ENCODE peak calls at places on chromosomes 3 and 15, in nine cellular contexts. One of them, this sample, is unnamed.

GRCh38 chr15:45429974-45430792 is 51.8 kb upstream of the GATM start:
- DNase-seq in K562: peak; percentile 77
- DNase-seq in vagina: no peak
- DNase-seq in stomach: peak; percentile 86
- DNase-seq in upper lobe of left lung: peak; percentile 97
- DNase-seq in GM23338: peak; percentile 81
- DNase-seq in prostate gland: peak; percentile 51
- DNase-seq in Panc1: peak; percentile 39
- DNase-seq in sigmoid colon: peak; percentile 81
- DNase-seq in this sample: peak; percentile 86

GRCh38 chr3:43120937-43121336 is 15.1 kb upstream of the POMGNT2 start:
- DNase-seq in K562: no peak
- DNase-seq in vagina: no peak
- DNase-seq in stomach: no peak
- DNase-seq in upper lobe of left lung: no peak
- DNase-seq in GM23338: no peak
- DNase-seq in prostate gland: no peak
- DNase-seq in Panc1: no peak
- DNase-seq in sigmoid colon: no peak
- DNase-seq in this sample: no peak

GRCh38 chr15:65402971-65403370 is 19.8 kb downstream of the IGDCC4 start:
- DNase-seq in K562: no peak
- DNase-seq in vagina: no peak
- DNase-seq in stomach: no peak
- DNase-seq in upper lobe of left lung: no peak
- DNase-seq in GM23338: no peak
- DNase-seq in prostate gland: no peak
- DNase-seq in Panc1: no peak
- DNase-seq in sigmoid colon: no peak
- DNase-seq in this sample: no peak

GRCh38 chr3:14829811-14830210 is 11.0 kb downstream of the FGD5 start:
- DNase-seq in K562: no peak
- DNase-seq in vagina: no peak
- DNase-seq in stomach: no peak
- DNase-seq in upper lobe of left lung: no peak
- DNase-seq in GM23338: no peak
- DNase-seq in prostate gland: peak; percentile 28
- DNase-seq in Panc1: no peak
- DNase-seq in sigmoid colon: no peak
- DNase-seq in this sample: no peak

GRCh38 chr3:54954019-54954418 is 26.2 kb upstream of the LRTM1 start:
- DNase-seq in K562: no peak
- DNase-seq in vagina: no peak
- DNase-seq in stomach: no peak
- DNase-seq in upper lobe of left lung: no peak
- DNase-seq in GM23338: peak; percentile 38
- DNase-seq in prostate gland: no peak
- DNase-seq in Panc1: no peak
- DNase-seq in sigmoid colon: no peak
- DNase-seq in this sample: no peak

GRCh38 chr3:187880438-187880837 is 135.2 kb upstream of the BCL6 start:
- DNase-seq in K562: no peak
- DNase-seq in vagina: no peak
- DNase-seq in stomach: no peak
- DNase-seq in upper lobe of left lung: no peak
- DNase-seq in GM23338: no peak
- DNase-seq in prostate gland: no peak
- DNase-seq in Panc1: no peak
- DNase-seq in sigmoid colon: no peak
- DNase-seq in this sample: no peak

GRCh38 chr15:101504866-101505609 is 15.5 kb upstream of the PCSK6 start:
- DNase-seq in K562: no peak
- DNase-seq in vagina: peak; percentile 58
- DNase-seq in stomach: no peak
- DNase-seq in upper lobe of left lung: no peak
- DNase-seq in GM23338: no peak
- DNase-seq in prostate gland: no peak
- DNase-seq in Panc1: no peak
- DNase-seq in sigmoid colon: no peak
- DNase-seq in this sample: no peak

GRCh38 chr3:71109241-71109976 is 474.1 kb downstream of the FOXP1 start:
- DNase-seq in K562: no peak
- DNase-seq in vagina: no peak
- DNase-seq in stomach: no peak
- DNase-seq in upper lobe of left lung: no peak
- DNase-seq in GM23338: no peak
- DNase-seq in prostate gland: no peak
- DNase-seq in Panc1: peak; percentile 42
- DNase-seq in sigmoid colon: no peak
- DNase-seq in this sample: no peak

GRCh38 chr3:29565236-29565635 is 284.4 kb downstream of the RBMS3 start:
- DNase-seq in K562: no peak
- DNase-seq in vagina: no peak
- DNase-seq in stomach: no peak
- DNase-seq in upper lobe of left lung: no peak
- DNase-seq in GM23338: no peak
- DNase-seq in prostate gland: no peak
- DNase-seq in Panc1: no peak
- DNase-seq in sigmoid colon: no peak
- DNase-seq in this sample: no peak

GRCh38 chr3:13866406-13866965 is 13.4 kb downstream of the WNT7A start:
- DNase-seq in K562: no peak
- DNase-seq in vagina: no peak
- DNase-seq in stomach: no peak
- DNase-seq in upper lobe of left lung: no peak
- DNase-seq in GM23338: no peak
- DNase-seq in prostate gland: no peak
- DNase-seq in Panc1: no peak
- DNase-seq in sigmoid colon: no peak
- DNase-seq in this sample: no peak

GRCh38 chr3:122021811-122022401 is at the start of gene ILDR1:
- DNase-seq in K562: peak; percentile 24
- DNase-seq in vagina: no peak
- DNase-seq in stomach: peak; percentile 53
- DNase-seq in upper lobe of left lung: peak; percentile 92
- DNase-seq in GM23338: peak; percentile 74
- DNase-seq in prostate gland: peak; percentile 36
- DNase-seq in Panc1: no peak
- DNase-seq in sigmoid colon: no peak
- DNase-seq in this sample: peak; percentile 37

GRCh38 chr3:162082516-162082915 is 585.9 kb downstream of the OTOL1 start:
- DNase-seq in K562: no peak
- DNase-seq in vagina: no peak
- DNase-seq in stomach: no peak
- DNase-seq in upper lobe of left lung: no peak
- DNase-seq in GM23338: no peak
- DNase-seq in prostate gland: no peak
- DNase-seq in Panc1: no peak
- DNase-seq in sigmoid colon: no peak
- DNase-seq in this sample: no peak

GRCh38 chr3:48400824-48401433 is 28.9 kb downstream of the FBXW12 start:
- DNase-seq in K562: peak; percentile 79
- DNase-seq in vagina: no peak
- DNase-seq in stomach: peak; percentile 69
- DNase-seq in upper lobe of left lung: no peak
- DNase-seq in GM23338: peak; percentile 83
- DNase-seq in prostate gland: peak; percentile 73
- DNase-seq in Panc1: peak; percentile 32
- DNase-seq in sigmoid colon: peak; percentile 85
- DNase-seq in this sample: peak; percentile 83

GRCh38 chr3:115790759-115791158 is 167.4 kb downstream of the GAP43 start:
- DNase-seq in K562: peak; percentile 28
- DNase-seq in vagina: no peak
- DNase-seq in stomach: no peak
- DNase-seq in upper lobe of left lung: no peak
- DNase-seq in GM23338: no peak
- DNase-seq in prostate gland: no peak
- DNase-seq in Panc1: peak; percentile 90
- DNase-seq in sigmoid colon: no peak
- DNase-seq in this sample: no peak

DNA sequence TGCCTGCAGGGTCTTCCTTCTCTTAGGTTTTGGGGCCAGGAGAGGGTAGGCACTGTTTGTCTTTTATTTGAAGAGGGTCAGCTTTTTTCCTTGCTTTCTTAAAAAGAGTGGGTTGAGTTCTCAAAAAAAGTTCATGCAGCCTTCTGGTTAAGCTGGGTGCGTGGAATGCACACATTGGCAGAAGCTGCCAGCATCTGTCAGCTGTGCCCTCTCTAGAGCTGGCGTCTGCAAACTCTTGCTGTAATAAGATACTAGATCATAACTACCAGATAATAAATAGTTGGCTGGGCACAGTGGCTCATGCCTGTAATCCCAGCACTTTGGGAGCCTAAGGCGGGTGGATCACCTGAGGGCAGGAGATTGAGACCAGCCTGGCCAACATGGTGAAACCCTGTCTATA is 373.4 kb downstream of the OCA2 start:
- DNase-seq in K562: no peak
- DNase-seq in vagina: no peak
- DNase-seq in stomach: no peak
- DNase-seq in upper lobe of left lung: no peak
- DNase-seq in GM23338: no peak
- DNase-seq in prostate gland: no peak
- DNase-seq in Panc1: no peak
- DNase-seq in sigmoid colon: no peak
- DNase-seq in this sample: no peak
- TF ChIP-seq POLR2AphosphoS5 in K562: no peak
- TF ChIP-seq POLR2AphosphoS5 in vagina: no peak
- TF ChIP-seq POLR2AphosphoS5 in stomach: no peak
- TF ChIP-seq POLR2AphosphoS5 in upper lobe of left lung: no peak
- TF ChIP-seq POLR2AphosphoS5 in GM23338: no peak
- TF ChIP-seq POLR2AphosphoS5 in prostate gland: no peak
- TF ChIP-seq POLR2AphosphoS5 in Panc1: no peak
- TF ChIP-seq POLR2AphosphoS5 in sigmoid colon: no peak
- TF ChIP-seq POLR2AphosphoS5 in this sample: no peak

DNA sequence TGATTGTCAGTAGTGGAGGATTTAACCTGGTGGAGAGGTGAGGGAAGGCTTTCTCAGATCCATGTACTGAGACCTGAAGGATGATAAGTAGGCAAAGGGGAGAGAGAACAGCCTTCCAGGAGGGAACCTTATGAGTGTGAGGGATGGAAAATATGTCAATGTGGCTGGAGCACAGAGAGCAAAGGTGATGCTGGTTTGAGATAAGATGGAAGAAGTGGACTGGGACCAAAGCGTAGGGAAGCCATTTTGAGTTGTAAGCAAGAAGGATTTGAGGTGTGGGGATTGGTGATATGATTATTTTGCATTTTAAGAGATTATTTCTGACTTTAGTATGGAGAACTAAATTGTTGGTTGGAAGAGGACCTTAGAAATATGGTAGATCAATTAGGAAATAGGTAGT is 3.9 kb downstream of the FBXO45 start:
- DNase-seq in K562: no peak
- DNase-seq in vagina: no peak
- DNase-seq in stomach: no peak
- DNase-seq in upper lobe of left lung: no peak
- DNase-seq in GM23338: no peak
- DNase-seq in prostate gland: no peak
- DNase-seq in Panc1: no peak
- DNase-seq in sigmoid colon: no peak
- DNase-seq in this sample: no peak
- TF ChIP-seq POLR2AphosphoS5 in K562: peak; percentile 23
- TF ChIP-seq POLR2AphosphoS5 in vagina: no peak
- TF ChIP-seq POLR2AphosphoS5 in stomach: no peak
- TF ChIP-seq POLR2AphosphoS5 in upper lobe of left lung: no peak
- TF ChIP-seq POLR2AphosphoS5 in GM23338: no peak
- TF ChIP-seq POLR2AphosphoS5 in prostate gland: no peak
- TF ChIP-seq POLR2AphosphoS5 in Panc1: no peak
- TF ChIP-seq POLR2AphosphoS5 in sigmoid colon: no peak
- TF ChIP-seq POLR2AphosphoS5 in this sample: no peak

GRCh38 chr3:58680896-58681525 is 14.4 kb upstream of the FAM3D start:
- DNase-seq in K562: no peak
- DNase-seq in vagina: peak; percentile 82
- DNase-seq in stomach: no peak
- DNase-seq in upper lobe of left lung: peak; percentile 37
- DNase-seq in GM23338: no peak
- DNase-seq in prostate gland: no peak
- DNase-seq in Panc1: no peak
- DNase-seq in sigmoid colon: no peak
- DNase-seq in this sample: no peak
- TF ChIP-seq POLR2AphosphoS5 in K562: no peak
- TF ChIP-seq POLR2AphosphoS5 in vagina: no peak
- TF ChIP-seq POLR2AphosphoS5 in stomach: no peak
- TF ChIP-seq POLR2AphosphoS5 in upper lobe of left lung: no peak
- TF ChIP-seq POLR2AphosphoS5 in GM23338: no peak
- TF ChIP-seq POLR2AphosphoS5 in prostate gland: no peak
- TF ChIP-seq POLR2AphosphoS5 in Panc1: no peak
- TF ChIP-seq POLR2AphosphoS5 in sigmoid colon: no peak
- TF ChIP-seq POLR2AphosphoS5 in this sample: no peak

GRCh38 chr3:159246385-159246784 is 444.5 kb downstream of the MFSD1 start:
- DNase-seq in K562: no peak
- DNase-seq in vagina: no peak
- DNase-seq in stomach: no peak
- DNase-seq in upper lobe of left lung: no peak
- DNase-seq in GM23338: no peak
- DNase-seq in prostate gland: no peak
- DNase-seq in Panc1: no peak
- DNase-seq in sigmoid colon: no peak
- DNase-seq in this sample: no peak

GRCh38 chr3:159252772-159253384 is 451.0 kb downstream of the MFSD1 start:
- DNase-seq in K562: peak; percentile 46
- DNase-seq in vagina: no peak
- DNase-seq in stomach: no peak
- DNase-seq in upper lobe of left lung: no peak
- DNase-seq in GM23338: peak; percentile 66
- DNase-seq in prostate gland: no peak
- DNase-seq in Panc1: peak; percentile 35
- DNase-seq in sigmoid colon: no peak
- DNase-seq in this sample: no peak

GRCh38 chr3:159252274-159252673 is 450.4 kb downstream of the MFSD1 start:
- DNase-seq in K562: no peak
- DNase-seq in vagina: no peak
- DNase-seq in stomach: no peak
- DNase-seq in upper lobe of left lung: no peak
- DNase-seq in GM23338: no peak
- DNase-seq in prostate gland: no peak
- DNase-seq in Panc1: no peak
- DNase-seq in sigmoid colon: no peak
- DNase-seq in this sample: no peak

GRCh38 chr3:159250961-159251360 is 449.1 kb downstream of the MFSD1 start:
- DNase-seq in K562: no peak
- DNase-seq in vagina: no peak
- DNase-seq in stomach: no peak
- DNase-seq in upper lobe of left lung: no peak
- DNase-seq in GM23338: peak; percentile 14
- DNase-seq in prostate gland: no peak
- DNase-seq in Panc1: no peak
- DNase-seq in sigmoid colon: no peak
- DNase-seq in this sample: no peak

DNA sequence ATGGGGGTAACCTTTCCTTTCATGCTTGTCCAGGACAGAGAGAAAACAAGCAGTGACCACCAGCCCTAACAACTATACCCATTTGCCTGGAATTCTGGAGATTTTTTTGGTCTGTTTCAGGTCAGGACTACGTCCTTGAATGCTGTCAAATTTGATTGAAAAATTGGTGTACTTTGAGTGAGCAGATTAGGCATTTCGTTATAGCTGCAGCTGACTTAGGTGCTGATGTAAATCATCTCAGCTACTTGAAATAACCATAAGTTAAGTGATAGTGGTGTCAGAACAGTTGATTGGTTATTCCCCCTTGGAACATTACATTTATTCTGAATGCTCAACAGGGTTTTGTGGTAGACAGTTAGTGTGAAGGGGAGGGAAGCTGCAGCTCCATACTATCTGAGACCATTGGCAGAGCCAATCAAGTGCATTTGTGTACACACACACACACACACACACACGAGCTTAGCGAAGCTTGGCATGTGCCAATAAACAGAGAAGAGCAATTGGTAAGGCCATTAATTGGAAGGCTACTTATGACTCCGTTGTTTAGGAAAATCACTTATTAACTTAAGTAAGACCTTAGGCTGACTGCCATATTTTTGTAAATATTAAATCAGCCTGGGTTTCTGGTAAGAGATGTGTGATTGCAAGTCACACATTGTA is 447.7 kb downstream of the MFSD1 start:
- DNase-seq in K562: no peak
- DNase-seq in vagina: no peak
- DNase-seq in stomach: no peak
- DNase-seq in upper lobe of left lung: no peak
- DNase-seq in GM23338: no peak
- DNase-seq in prostate gland: no peak
- DNase-seq in Panc1: no peak
- DNase-seq in sigmoid colon: no peak
- DNase-seq in this sample: no peak
- TF ChIP-seq POLR2AphosphoS5 in K562: no peak
- TF ChIP-seq POLR2AphosphoS5 in vagina: no peak
- TF ChIP-seq POLR2AphosphoS5 in stomach: no peak
- TF ChIP-seq POLR2AphosphoS5 in upper lobe of left lung: no peak
- TF ChIP-seq POLR2AphosphoS5 in GM23338: no peak
- TF ChIP-seq POLR2AphosphoS5 in prostate gland: no peak
- TF ChIP-seq POLR2AphosphoS5 in Panc1: no peak
- TF ChIP-seq POLR2AphosphoS5 in sigmoid colon: no peak
- TF ChIP-seq POLR2AphosphoS5 in this sample: no peak

This sample was measured in GM12891.